ENCODE peak calls at places on chromosomes 4 and X, in nine cellular contexts. Y is HL-60, G is left ventricle myocardium inferior, H is fibroblast of lung, Q is IMR-90, D is adrenal gland, E is heart left ventricle, P is K562, M is AG09309. A is an unnamed sample.

GRCh38 chr4:71231073-71231752 is 107.6 kb upstream of the SLC4A4 start:
- DNase-seq in Y (no peak), G (peak), H (peak), Q (peak), D (peak), E (peak), P (no peak), M (peak), A (no peak)

GRCh38 chr4:337932-338758 is 531 bp downstream of the ZNF141 start:
- DNase-seq in Y (no peak), G (no peak), H (peak), Q (peak), D (no peak), E (no peak), P (no peak), M (no peak), A (no peak)

GRCh38 chr4:8829584-8829983 is 42.1 kb downstream of the HMX1 start:
- DNase-seq in Y (no peak), G (no peak), H (no peak), Q (no peak), D (no peak), E (peak), P (no peak), M (no peak), A (no peak)

GRCh38 chrX:103431316-103431715 is 55.0 kb downstream of the BEX3 start:
- DNase-seq in Y (no peak), G (no peak), H (peak), Q (peak), D (no peak), E (no peak), P (no peak), M (no peak), A (no peak)

GRCh38 chrX:15500497-15500966 is at the start of gene BMX:
- DNase-seq in Y (no peak), G (peak), H (no peak), Q (no peak), D (no peak), E (peak), P (no peak), M (no peak), A (no peak)

GRCh38 chr4:52997132-52997416 is 135.0 kb downstream of the RASL11B start:
- DNase-seq in Y (no peak), G (no peak), H (peak), Q (no peak), D (no peak), E (no peak), P (no peak), M (no peak), A (no peak)

GRCh38 chr4:87838207-87838606 is 5.4 kb downstream of the MEPE start:
- DNase-seq in Y (no peak), G (no peak), H (no peak), Q (no peak), D (no peak), E (no peak), P (peak), M (no peak), A (no peak)

GRCh38 chrX:119573840-119574393 is 446 bp upstream of the UBE2A start:
- DNase-seq in Y (no peak), G (peak), H (no peak), Q (peak), D (peak), E (peak), P (peak), M (no peak), A (peak)

GRCh38 chrX:151982217-151982616 is 7.7 kb upstream of the GABRE start:
- DNase-seq in Y (no peak), G (no peak), H (peak), Q (peak), D (no peak), E (no peak), P (peak), M (peak), A (no peak)

GRCh38 chrX:84155938-84156337 is 32.1 kb downstream of the RPS6KA6 start:
- DNase-seq in Y (no peak), G (no peak), H (no peak), Q (peak), D (no peak), E (no peak), P (no peak), M (no peak), A (no peak)

GRCh38 chr4:675036-675804 is 878 bp downstream of the MYL5 start:
- DNase-seq in Y (no peak), G (peak), H (no peak), Q (no peak), D (peak), E (no peak), P (no peak), M (no peak), A (no peak)

GRCh38 chr4:76305971-76306881 is at the start of gene STBD1:
- DNase-seq in Y (peak), G (peak), H (peak), Q (peak), D (peak), E (peak), P (peak), M (peak), A (no peak)

GRCh38 chrX:23773601-23774175 is 9.3 kb upstream of the SAT1 start:
- DNase-seq in Y (no peak), G (no peak), H (no peak), Q (no peak), D (no peak), E (no peak), P (no peak), M (no peak), A (no peak)

GRCh38 chr4:172813359-172813923 is 355.2 kb upstream of the GALNT7 start:
- DNase-seq in Y (no peak), G (no peak), H (no peak), Q (peak), D (no peak), E (no peak), P (no peak), M (no peak), A (no peak)

GRCh38 chr4:172809319-172809718 is 359.3 kb upstream of the GALNT7 start:
- DNase-seq in Y (no peak), G (no peak), H (no peak), Q (no peak), D (no peak), E (no peak), P (no peak), M (no peak), A (no peak)

GRCh38 chr4:172808196-172808595 is 360.4 kb upstream of the GALNT7 start:
- DNase-seq in Y (no peak), G (no peak), H (no peak), Q (no peak), D (no peak), E (no peak), P (no peak), M (no peak), A (no peak)

GRCh38 chr4:172815499-172816175 is 353.0 kb upstream of the GALNT7 start:
- DNase-seq in Y (no peak), G (no peak), H (no peak), Q (no peak), D (no peak), E (no peak), P (no peak), M (no peak), A (no peak)

DNA sequence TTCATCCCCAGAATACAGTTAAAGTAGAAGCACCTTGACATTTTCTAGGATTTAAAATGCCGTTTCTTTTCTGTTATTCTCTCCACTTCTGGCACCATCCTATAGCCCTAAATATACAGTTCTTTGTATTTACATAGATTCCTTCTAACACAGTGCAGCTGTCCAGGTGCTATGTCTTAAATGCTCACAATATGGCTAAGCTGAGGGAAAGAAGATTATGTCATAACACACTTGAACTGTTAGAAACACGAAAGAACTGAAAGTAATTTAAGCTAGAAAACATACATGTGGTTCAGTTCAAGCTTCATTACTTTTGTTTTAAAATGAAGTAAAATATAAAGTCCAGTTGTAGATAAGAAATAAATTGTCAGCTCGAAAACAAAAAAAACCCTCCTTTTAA is 358.6 kb upstream of the GALNT7 start:
- DNase-seq in Y (no peak), G (no peak), H (no peak), Q (no peak), D (no peak), E (no peak), P (no peak), M (no peak), A (no peak)
- TF ChIP-seq CTCF in Y (no peak), G (no peak), H (no peak), Q (no peak), D (no peak), E (no peak), P (no peak), M (no peak), A (no peak)

DNA sequence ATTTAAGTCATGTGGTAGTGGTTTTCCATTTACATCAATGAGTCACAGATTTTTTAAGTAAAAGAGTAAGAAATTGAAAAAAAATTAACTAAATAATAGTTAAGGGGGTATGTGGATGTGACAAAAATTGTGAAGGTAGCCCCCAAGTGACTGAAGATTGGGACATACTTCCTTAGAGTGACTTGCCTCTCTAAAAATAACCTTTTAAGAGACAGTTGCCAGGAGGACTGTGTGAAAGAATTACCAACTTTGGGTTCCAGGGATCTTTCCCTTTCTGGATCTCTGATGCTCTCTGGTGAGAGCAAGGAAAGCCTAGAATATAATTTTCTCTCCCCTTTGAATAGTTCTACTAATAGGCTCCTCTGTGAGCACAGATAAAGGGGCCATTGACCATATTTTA is 42.7 kb downstream of the NHSL2 start:
- DNase-seq in Y (no peak), G (no peak), H (no peak), Q (no peak), D (no peak), E (no peak), P (no peak), M (no peak), A (no peak)
- H3K4me3 ChIP-seq in Y (no peak), G (no peak), H (no peak), Q (no peak), D (no peak), E (no peak), P (no peak), M (no peak), A (no peak)

DNA sequence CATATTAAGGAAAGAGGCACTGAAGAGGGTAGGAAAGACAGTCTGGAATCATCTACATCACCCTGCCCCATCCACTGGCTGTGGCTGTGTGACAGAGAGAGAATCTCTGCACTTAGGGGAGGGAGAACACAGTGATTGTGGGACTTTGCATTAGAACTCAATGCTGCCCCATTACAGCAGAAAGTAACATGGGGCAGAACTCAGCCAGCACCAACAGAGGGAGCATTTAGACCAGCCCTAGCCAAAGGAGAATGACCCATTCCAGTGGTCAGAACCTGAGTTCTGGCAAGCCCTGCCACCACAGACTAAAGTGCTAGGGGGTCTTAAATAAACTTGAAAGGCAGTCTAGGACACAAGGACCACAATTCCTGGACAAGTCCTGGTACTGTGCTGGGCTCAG is 37.9 kb downstream of the ZNF330 start:
- DNase-seq in Y (no peak), G (no peak), H (no peak), Q (no peak), D (no peak), E (no peak), P (no peak), M (no peak), A (no peak)
- TF ChIP-seq CTCF in Y (no peak), G (no peak), H (no peak), Q (no peak), D (no peak), E (no peak), P (peak), M (no peak), A (no peak)

GRCh38 chrX:56994375-56995270 is 718 bp downstream of the SPIN3 start:
- DNase-seq in Y (no peak), G (peak), H (no peak), Q (peak), D (no peak), E (peak), P (peak), M (no peak), A (no peak)
- H3K4me3 ChIP-seq in Y (peak), G (peak), H (peak), Q (peak), D (peak), E (peak), P (peak), M (peak), A (peak)

GRCh38 chrX:66728818-66729271 is 90.0 kb upstream of the EDA2R start:
- DNase-seq in Y (peak), G (peak), H (peak), Q (peak), D (peak), E (peak), P (peak), M (peak), A (no peak)

DNA sequence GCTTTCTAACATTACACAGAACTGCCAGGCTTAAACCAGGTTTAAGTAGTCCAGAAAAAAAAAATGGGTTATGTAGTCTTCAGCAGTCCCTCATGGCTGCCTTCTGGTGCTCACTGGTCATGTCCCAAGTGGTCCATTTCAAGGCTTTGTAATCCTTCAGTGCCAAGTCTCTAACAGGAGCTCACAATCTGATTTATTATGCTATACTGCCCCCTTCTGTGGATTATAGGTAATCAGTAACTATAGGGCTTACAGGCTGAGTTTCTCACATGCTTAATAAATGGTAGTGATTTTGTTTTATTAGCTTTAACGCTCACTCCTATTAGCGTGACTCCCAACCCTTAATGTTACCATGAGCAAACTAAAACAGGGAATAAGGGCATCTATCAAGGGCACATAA is 92.5 kb upstream of the EDA2R start:
- DNase-seq in Y (peak), G (no peak), H (peak), Q (peak), D (no peak), E (no peak), P (peak), M (peak), A (no peak)
- TF ChIP-seq CTCF in Y (no peak), G (peak), H (peak), Q (peak), D (peak), E (peak), P (peak), M (peak), A (no peak)

A was measured in esophagus squamous epithelium.